ENCODE peak calls at places on chromosome 19, in seven cellular contexts. Z is A549, A is tibial nerve, D is fibroblast of the aortic adventitia, K is retinal pigment epithelial cell, L is glutamatergic neuron, O is fibroblast of pulmonary artery. W is an unnamed sample.

GRCh38 chr19:38370299-38370698 is 4.1 kb upstream of the PSMD8 start:
- DNase-seq in Z (no peak), A (no peak), D (no peak), K (no peak), L (no peak), O (no peak), W (no peak)

GRCh38 chr19:48812094-48812929 is 1.5 kb upstream of the BCAT2 start:
- DNase-seq in Z (peak), A (peak), D (peak), K (no peak), L (peak), O (peak), W (peak)

GRCh38 chr19:39645800-39646411 is 9.8 kb upstream of the LGALS16 start:
- DNase-seq in Z (no peak), A (no peak), D (peak), K (no peak), L (no peak), O (peak), W (peak)

GRCh38 chr19:30406220-30406944 is 34.2 kb downstream of the ZNF536 start:
- DNase-seq in Z (peak), A (no peak), D (no peak), K (no peak), L (no peak), O (no peak), W (no peak)

GRCh38 chr19:44776402-44777096 is 1.1 kb upstream of the CBLC start:
- DNase-seq in Z (no peak), A (no peak), D (no peak), K (no peak), L (no peak), O (no peak), W (peak)

GRCh38 chr19:17840019-17840418 is 7.8 kb downstream of the JAK3 start:
- DNase-seq in Z (no peak), A (no peak), D (no peak), K (no peak), L (no peak), O (no peak), W (no peak)

GRCh38 chr19:3818479-3818878 is 32.3 kb upstream of the MATK start:
- DNase-seq in Z (no peak), A (no peak), D (peak), K (no peak), L (no peak), O (peak), W (peak)

GRCh38 chr19:45450042-45450380 is 17.8 kb upstream of the FOSB start:
- DNase-seq in Z (no peak), A (no peak), D (no peak), K (no peak), L (no peak), O (no peak), W (no peak)

GRCh38 chr19:44576843-44577565 is 36.4 kb upstream of the IGSF23 start:
- DNase-seq in Z (peak), A (no peak), D (peak), K (no peak), L (no peak), O (peak), W (peak)

GRCh38 chr19:30105316-30105715 is 163.3 kb downstream of the URI1 start:
- DNase-seq in Z (no peak), A (no peak), D (no peak), K (no peak), L (no peak), O (no peak), W (no peak)

GRCh38 chr19:49427339-49427738 is 2.2 kb downstream of the GFY start:
- DNase-seq in Z (no peak), A (no peak), D (no peak), K (no peak), L (no peak), O (no peak), W (no peak)

GRCh38 chr19:40805258-40805868 is 6.4 kb downstream of the EGLN2 start:
- DNase-seq in Z (no peak), A (no peak), D (no peak), K (no peak), L (no peak), O (no peak), W (no peak)

GRCh38 chr19:40806385-40807146 is 7.6 kb downstream of the EGLN2 start:
- DNase-seq in Z (peak), A (peak), D (peak), K (peak), L (peak), O (peak), W (no peak)

GRCh38 chr19:40808497-40808896 is 9.5 kb downstream of the EGLN2 start:
- DNase-seq in Z (no peak), A (no peak), D (no peak), K (no peak), L (no peak), O (no peak), W (no peak)

GRCh38 chr19:40808021-40808325 is 9.0 kb downstream of the EGLN2 start:
- DNase-seq in Z (no peak), A (no peak), D (no peak), K (no peak), L (no peak), O (no peak), W (no peak)

DNA sequence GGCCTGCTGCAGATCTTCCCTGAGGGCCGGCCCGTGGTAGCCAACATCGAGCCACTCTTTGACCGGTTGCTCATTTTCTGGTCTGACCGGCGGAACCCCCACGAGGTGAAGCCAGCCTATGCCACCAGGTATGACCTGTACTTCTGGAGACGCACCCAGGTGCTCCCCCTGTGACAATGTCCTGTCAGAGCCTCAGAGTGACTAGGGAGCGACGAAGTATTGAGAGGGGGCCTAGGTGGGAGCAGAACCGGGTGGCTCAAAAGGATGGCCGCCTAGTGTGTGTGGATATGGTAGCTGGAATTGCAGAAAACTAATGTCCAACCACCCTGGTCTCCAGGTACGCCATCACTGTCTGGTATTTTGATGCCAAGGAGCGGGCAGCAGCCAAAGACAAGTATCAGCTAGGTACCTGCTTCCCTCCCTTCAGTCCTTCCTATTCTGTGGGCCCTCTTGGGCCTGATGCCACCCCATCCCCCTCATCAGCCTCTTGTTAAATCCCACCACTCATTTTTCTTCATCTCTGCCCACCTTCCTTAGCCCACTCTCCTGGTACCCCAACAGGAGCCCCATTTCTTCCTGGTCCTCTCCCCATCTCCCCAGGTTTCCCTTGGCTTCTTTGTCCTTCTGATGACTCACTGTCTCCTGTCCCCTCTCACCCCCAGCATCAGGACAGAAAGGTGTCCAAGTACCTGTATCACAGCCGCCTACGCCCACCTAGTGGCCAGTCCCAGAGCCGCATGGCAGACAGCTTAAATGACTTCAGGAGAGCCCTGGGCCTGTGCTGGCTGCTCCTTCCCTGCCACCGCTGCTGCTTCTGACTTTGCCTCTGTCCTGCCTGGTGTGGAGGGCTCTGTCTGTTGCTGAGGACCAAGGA is 8.4 kb downstream of the EGLN2 start:
- DNase-seq in Z (peak), A (no peak), D (no peak), K (no peak), L (no peak), O (no peak), W (peak)
- TF ChIP-seq CTCF in Z (peak), A (peak), D (peak), K (peak), L (no peak), O (peak), W (peak)

GRCh38 chr19:15379083-15379995 is at the start of gene AKAP8:
- DNase-seq in Z (peak), A (peak), D (peak), K (peak), L (peak), O (peak), W (peak)
- TF ChIP-seq CTCF in Z (no peak), A (peak), D (no peak), K (no peak), L (no peak), O (no peak), W (no peak)

GRCh38 chr19:13430790-13431582 is 75.3 kb downstream of the CACNA1A start:
- DNase-seq in Z (peak), A (no peak), D (peak), K (no peak), L (peak), O (peak), W (peak)
- TF ChIP-seq CTCF in Z (peak), A (peak), D (peak), K (peak), L (peak), O (peak), W (peak)

DNA sequence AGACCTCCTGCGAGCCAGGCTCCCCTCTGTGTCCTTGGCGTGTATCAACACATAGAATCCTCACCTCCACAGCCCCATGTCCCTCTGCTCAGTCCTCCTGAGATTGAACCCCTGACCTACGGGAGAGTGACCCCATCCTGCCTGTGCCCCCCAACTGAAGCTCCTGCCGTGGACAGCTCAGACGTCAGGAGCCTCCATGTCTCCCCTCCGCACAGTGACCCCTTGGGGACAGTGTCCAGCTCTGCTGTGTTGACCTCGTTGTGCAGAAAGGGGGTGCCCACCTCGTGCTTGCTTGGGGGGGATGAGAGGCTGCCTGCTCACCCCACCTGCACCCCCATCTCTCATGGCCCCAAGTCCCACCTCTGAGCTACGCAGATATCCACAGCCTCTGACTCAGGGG is 490 bp upstream of the SIGLEC9 start:
- DNase-seq in Z (no peak), A (no peak), D (no peak), K (no peak), L (no peak), O (no peak), W (no peak)
- TF ChIP-seq CTCF in Z (no peak), A (no peak), D (no peak), K (no peak), L (no peak), O (no peak), W (no peak)

GRCh38 chr19:57473646-57474045 is 3.7 kb downstream of the ZNF772 start:
- DNase-seq in Z (no peak), A (no peak), D (peak), K (no peak), L (no peak), O (peak), W (no peak)

DNA sequence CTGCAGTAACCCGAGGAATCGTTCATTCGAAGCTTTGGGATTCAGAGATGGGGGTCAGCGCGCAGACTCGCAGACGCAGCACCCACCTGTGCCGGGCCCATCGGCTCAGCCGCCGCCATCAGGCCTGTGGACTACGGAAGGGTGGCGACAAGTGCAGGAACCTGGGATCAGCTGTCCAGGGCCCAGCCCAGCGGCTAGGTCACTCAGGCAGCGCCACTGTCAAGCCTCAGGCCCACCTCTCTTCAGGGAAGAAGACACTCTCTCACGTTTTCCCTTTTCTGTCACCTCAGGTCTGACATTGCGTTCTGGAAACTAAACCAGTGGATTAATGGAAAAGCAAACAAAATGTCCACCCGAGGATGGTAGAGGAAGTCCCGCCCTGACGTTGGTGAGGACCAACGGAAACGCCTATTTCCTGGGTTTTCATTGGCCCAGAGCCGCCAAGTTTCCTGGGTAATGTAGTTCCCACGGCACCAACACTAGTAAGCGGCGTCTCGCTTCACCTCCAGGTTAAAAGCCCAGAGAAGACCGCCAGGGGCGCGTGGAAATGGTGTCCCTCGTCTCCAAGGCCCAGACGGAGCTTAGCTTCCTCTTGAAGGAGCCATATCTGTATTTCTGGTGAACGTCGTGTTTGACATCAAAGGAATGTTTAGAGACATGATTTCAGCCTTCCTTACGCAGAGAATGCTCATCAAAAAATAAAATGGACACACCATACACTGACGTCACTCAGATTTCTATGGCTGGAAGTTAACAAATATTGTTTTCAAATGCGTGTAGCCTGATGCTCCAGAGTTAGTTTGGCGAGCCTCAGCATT is at the start of gene ZNF772:
- DNase-seq in Z (peak), A (peak), D (peak), K (peak), L (peak), O (peak), W (peak)
- TF ChIP-seq CTCF in Z (no peak), A (peak), D (peak), K (peak), L (peak), O (peak), W (peak)

GRCh38 chr19:2207991-2208860 is 27.9 kb downstream of the PLEKHJ1 start:
- DNase-seq in Z (no peak), A (peak), D (peak), K (peak), L (peak), O (peak), W (no peak)
- TF ChIP-seq CTCF in Z (no peak), A (no peak), D (peak), K (peak), L (no peak), O (peak), W (no peak)

GRCh38 chr19:13038306-13039210 is 43.3 kb downstream of the NFIX start:
- DNase-seq in Z (no peak), A (no peak), D (no peak), K (no peak), L (no peak), O (no peak), W (no peak)
- TF ChIP-seq CTCF in Z (no peak), A (no peak), D (no peak), K (no peak), L (no peak), O (no peak), W (no peak)